ENCODE peak calls at places on chromosomes 5 and 9, in ten cellular contexts. V is CD4-positive, alpha-beta memory T cell; C is AG09309; F is WTC11; L is HEK293T; Q is left ventricle myocardium superior; D is fibroblast of the aortic adventitia; A is body of pancreas; H is GM23248; X is GM12891. G is an unnamed sample.

GRCh38 chr9:72442212-72442607 is 77.2 kb upstream of the ZFAND5 start:
- DNase-seq in V (no peak), C (peak), F (no peak), L (no peak), Q (no peak), D (peak), A (no peak), H (peak), X (no peak), G (no peak)

GRCh38 chr5:141850183-141850768 is 27.9 kb downstream of the PCDH1 start:
- DNase-seq in V (peak), C (no peak), F (no peak), L (peak), Q (no peak), D (peak), A (peak), H (peak), X (peak), G (no peak)

GRCh38 chr5:157072508-157072907 is 13.6 kb upstream of the HAVCR1 start:
- DNase-seq in V (no peak), C (no peak), F (no peak), L (no peak), Q (no peak), D (no peak), A (no peak), H (no peak), X (no peak), G (no peak)

GRCh38 chr9:87599901-87600610 is 102.4 kb downstream of the DAPK1 start:
- DNase-seq in V (no peak), C (peak), F (no peak), L (peak), Q (no peak), D (peak), A (peak), H (peak), X (no peak), G (no peak)

GRCh38 chr9:90803860-90804593 is 2.4 kb downstream of the SYK start:
- DNase-seq in V (no peak), C (no peak), F (no peak), L (no peak), Q (no peak), D (no peak), A (no peak), H (no peak), X (no peak), G (no peak)

GRCh38 chr9:107068581-107068980 is 205.6 kb downstream of the ZNF462 start:
- DNase-seq in V (no peak), C (no peak), F (no peak), L (no peak), Q (no peak), D (no peak), A (no peak), H (no peak), X (no peak), G (no peak)

GRCh38 chr9:17063535-17064135 is 71.2 kb upstream of the CNTLN start:
- DNase-seq in V (no peak), C (peak), F (no peak), L (peak), Q (no peak), D (peak), A (peak), H (peak), X (peak), G (no peak)

GRCh38 chr9:81829201-81829882 is 98.9 kb upstream of the SPATA31D4 start:
- DNase-seq in V (no peak), C (no peak), F (peak), L (no peak), Q (no peak), D (peak), A (no peak), H (no peak), X (no peak), G (no peak)

GRCh38 chr9:127741831-127742434 is 6.8 kb upstream of the TOR2A start:
- DNase-seq in V (no peak), C (no peak), F (peak), L (peak), Q (peak), D (no peak), A (peak), H (peak), X (no peak), G (no peak)

GRCh38 chr5:131265318-131265803 is 1.5 kb downstream of the CDC42SE2 start:
- DNase-seq in V (peak), C (no peak), F (no peak), L (peak), Q (no peak), D (peak), A (peak), H (peak), X (no peak), G (no peak)

GRCh38 chr9:8764041-8764440 is 964.5 kb upstream of the DMAC1 start:
- DNase-seq in V (no peak), C (no peak), F (no peak), L (no peak), Q (no peak), D (peak), A (no peak), H (no peak), X (no peak), G (no peak)

GRCh38 chr9:101536938-101537337 is 3.3 kb downstream of the RNF20 start:
- DNase-seq in V (no peak), C (no peak), F (peak), L (peak), Q (no peak), D (peak), A (peak), H (peak), X (no peak), G (no peak)

GRCh38 chr5:2013301-2014057 is 130.8 kb upstream of the IRX4 start:
- DNase-seq in V (no peak), C (no peak), F (no peak), L (no peak), Q (no peak), D (no peak), A (no peak), H (no peak), X (no peak), G (no peak)

GRCh38 chr5:35134278-35135030 is 86.7 kb upstream of the AGXT2 start:
- DNase-seq in V (no peak), C (no peak), F (no peak), L (no peak), Q (no peak), D (no peak), A (no peak), H (peak), X (no peak), G (peak)

GRCh38 chr9:98191615-98192502 is 578 bp downstream of the CORO2A start:
- DNase-seq in V (peak), C (no peak), F (peak), L (peak), Q (peak), D (no peak), A (peak), H (peak), X (peak), G (peak)

GRCh38 chr9:3441197-3441816 is 84.5 kb downstream of the RFX3 start:
- DNase-seq in V (peak), C (peak), F (peak), L (peak), Q (no peak), D (peak), A (peak), H (peak), X (no peak), G (peak)

GRCh38 chr5:177300236-177300880 is 3.2 kb downstream of the RAB24 start:
- DNase-seq in V (peak), C (no peak), F (no peak), L (peak), Q (peak), D (peak), A (peak), H (peak), X (no peak), G (no peak)

GRCh38 chr9:101398930-101399640 is 434 bp downstream of the ZNF189 start:
- DNase-seq in V (no peak), C (no peak), F (no peak), L (no peak), Q (no peak), D (peak), A (peak), H (peak), X (no peak), G (no peak)

GRCh38 chr9:129406278-129407225 is 214.3 kb downstream of the C9orf50 start:
- DNase-seq in V (no peak), C (no peak), F (peak), L (no peak), Q (peak), D (no peak), A (no peak), H (no peak), X (no peak), G (peak)

GRCh38 chr9:20630241-20630943 is 8.1 kb upstream of the MLLT3 start:
- DNase-seq in V (no peak), C (no peak), F (no peak), L (no peak), Q (no peak), D (peak), A (no peak), H (peak), X (no peak), G (no peak)

GRCh38 chr5:151005975-151006576 is 14.3 kb upstream of the GPX3 start:
- DNase-seq in V (no peak), C (peak), F (no peak), L (no peak), Q (peak), D (peak), A (peak), H (peak), X (no peak), G (peak)

GRCh38 chr5:170748986-170749385 is 34.5 kb upstream of the GABRP start:
- DNase-seq in V (no peak), C (no peak), F (no peak), L (no peak), Q (no peak), D (no peak), A (no peak), H (no peak), X (no peak), G (peak)

GRCh38 chr5:173472164-173472563 is 143.9 kb upstream of the STC2 start:
- DNase-seq in V (no peak), C (peak), F (no peak), L (no peak), Q (peak), D (peak), A (peak), H (peak), X (no peak), G (peak)

GRCh38 chr9:88400021-88400420 is 11.8 kb downstream of the SPIN1 start:
- DNase-seq in V (no peak), C (no peak), F (no peak), L (no peak), Q (no peak), D (peak), A (no peak), H (peak), X (no peak), G (no peak)

GRCh38 chr9:131773911-131774379 is 34.1 kb upstream of the RAPGEF1 start:
- DNase-seq in V (peak), C (peak), F (peak), L (peak), Q (peak), D (peak), A (peak), H (peak), X (peak), G (peak)

GRCh38 chr9:15501803-15502202 is 9.0 kb downstream of the PSIP1 start:
- DNase-seq in V (no peak), C (no peak), F (no peak), L (no peak), Q (no peak), D (no peak), A (no peak), H (no peak), X (no peak), G (no peak)

GRCh38 chr5:132387649-132388117 is 18.2 kb downstream of the SLC22A5 start:
- DNase-seq in V (no peak), C (peak), F (no peak), L (no peak), Q (peak), D (peak), A (peak), H (peak), X (no peak), G (no peak)